ENCODE peak calls at places on chromosomes 13 and 19, in nine cellular contexts. Y is stimulated activated CD4-positive, alpha-beta T cell treated with anti-CD3 and anti-CD28 coated beads, Interleukin-12 subunit alpha, Interleukin-12 subunit beta, amount 100 ng/mL, for 48 hours; I is AG04450; Z is dermis blood vessel endothelial cell; S is OCI-M1; M is psoas muscle; T is non-pigmented ciliary epithelial cell; W is head of caudate nucleus; N is progenitor cell of endocrine pancreas. K is an unnamed sample.
A peak's percentile ranks its signal among the peaks of the same experiment; 100 is the strongest.

GRCh38 chr19:30145467-30145866 is 203.4 kb downstream of the URI1 start:
- DNase-seq in Z (no peak), T (no peak), N (no peak), Y (no peak), M (no peak), I (no peak), S (no peak), W (no peak), K (no peak)

GRCh38 chr19:33905473-33905936 is 108.8 kb downstream of the KCTD15 start:
- DNase-seq in T (no peak), W (no peak), Z (peak; percentile 64), M (peak; percentile 54), N (peak; percentile 19), Y (no peak), I (no peak), S (no peak), K (peak; percentile 38)

GRCh38 chr19:15555759-15556633 is 47.7 kb downstream of the CYP4F22 start:
- DNase-seq in W (peak; percentile 85), I (peak; percentile 66), Y (peak; percentile 97), T (peak; percentile 75), M (peak; percentile 94), Z (peak; percentile 97), S (peak; percentile 86), N (peak; percentile 34), K (peak; percentile 95)

GRCh38 chr13:111359930-111360329 is 39.5 kb downstream of the TEX29 start:
- DNase-seq in S (no peak), Z (no peak), Y (no peak), W (no peak), I (no peak), N (no peak), T (no peak), M (no peak), K (no peak)

GRCh38 chr13:21106089-21106488 is 44.7 kb upstream of the LATS2 start:
- DNase-seq in Y (no peak), M (no peak), W (no peak), T (peak; percentile 20), S (no peak), I (peak; percentile 32), N (no peak), Z (no peak), K (no peak)

GRCh38 chr13:50629497-50629896 is 214.0 kb downstream of the DLEU7 start:
- DNase-seq in Y (no peak), W (no peak), M (no peak), I (no peak), N (no peak), T (no peak), S (no peak), Z (peak; percentile 1), K (no peak)

GRCh38 chr19:16920816-16921529 is 32.2 kb downstream of the F2RL3 start:
- DNase-seq in T (peak; percentile 66), W (no peak), S (peak; percentile 82), N (no peak), M (peak; percentile 36), I (peak; percentile 67), Y (peak; percentile 3), Z (no peak), K (no peak)

GRCh38 chr19:17866312-17867012 is 5.3 kb upstream of the SLC5A5 start:
- DNase-seq in N (no peak), T (no peak), Z (no peak), I (no peak), M (no peak), S (no peak), Y (no peak), W (no peak), K (no peak)

GRCh38 chr13:40993987-40994386 is 25.1 kb downstream of the ELF1 start:
- DNase-seq in S (no peak), T (no peak), M (no peak), Y (no peak), Z (no peak), N (no peak), W (no peak), I (no peak), K (no peak)